ENCODE peak calls at places on chromosomes 13 and 19, in seven cellular contexts. H is NCI-H748 treated with DMSO at 0.1 percent for 48 hours; K is stimulated activated CD4-positive, alpha-beta T cell treated with anti-CD3 and anti-CD28 coated beads, Interleukin-15, amount 100 ng/mL, for 24 hours; W is 8988T; Y is GM04503; A is AG09309; U is NCI-H2029. M is an unnamed sample.

GRCh38 chr19:1648926-1649541 is 3.4 kb downstream of the TCF3 start:
- DNase-seq in W (no peak), U (no peak), K (no peak), H (no peak), Y (no peak), A (no peak), M (no peak)

GRCh38 chr13:29901714-29902631 is 51.6 kb upstream of the UBL3 start:
- DNase-seq in A (peak; percentile 79), K (peak; percentile 28), U (peak; percentile 31), W (no peak), H (no peak), Y (peak; percentile 86), M (peak; percentile 84)

GRCh38 chr19:30172643-30173242 is 199.4 kb upstream of the ZNF536 start:
- DNase-seq in H (no peak), A (no peak), K (no peak), U (no peak), W (no peak), Y (no peak), M (no peak)

GRCh38 chr19:49506575-49507105 is 5.8 kb upstream of the FCGRT start:
- DNase-seq in Y (no peak), W (peak; percentile 66), A (no peak), U (peak; percentile 26), H (peak; percentile 77), K (peak; percentile 81), M (no peak)

GRCh38 chr19:7783991-7784421 is 21.0 kb downstream of the CLEC4M start:
- DNase-seq in K (no peak), W (no peak), Y (no peak), H (no peak), U (no peak), A (no peak), M (no peak)

GRCh38 chr19:16945762-16946465 is 57.1 kb downstream of the F2RL3 start:
- DNase-seq in A (no peak), H (no peak), U (no peak), Y (no peak), K (no peak), W (no peak), M (no peak)

GRCh38 chr13:110254151-110254679 is 52.7 kb downstream of the COL4A1 start:
- DNase-seq in U (no peak), Y (no peak), H (no peak), K (no peak), W (no peak), A (no peak), M (no peak)

GRCh38 chr13:25493930-25494707 is 122.3 kb downstream of the ATP8A2 start:
- DNase-seq in Y (no peak), H (peak; percentile 65), U (peak; percentile 47), A (no peak), W (no peak), K (no peak), M (no peak)

GRCh38 chr19:45522010-45522941 is 15.0 kb downstream of the VASP start:
- DNase-seq in Y (no peak), K (no peak), A (no peak), H (no peak), W (no peak), U (no peak), M (no peak)

GRCh38 chr19:12580180-12580694 is 29.0 kb upstream of the ZNF564 start:
- DNase-seq in Y (peak; percentile 39), W (no peak), U (no peak), H (no peak), A (peak; percentile 79), K (no peak), M (no peak)

GRCh38 chr19:15318241-15318691 is 14.1 kb downstream of the BRD4 start:
- DNase-seq in A (no peak), Y (no peak), H (no peak), W (no peak), U (no peak), K (no peak), M (no peak)

GRCh38 chr19:50658438-50659317 is 9.4 kb downstream of the C19orf81 start:
- DNase-seq in Y (no peak), U (no peak), W (no peak), K (peak; percentile 82), A (no peak), H (peak; percentile 95), M (no peak)